ENCODE peak calls at places on chromosomes 2 and 18, in four cellular contexts. One of them, this sample, is unnamed.

GRCh38 chr18:50695431-50696176 is 124.2 kb downstream of the MRO start:
- DNase-seq in OCI-LY7: no peak
- DNase-seq in IMR-90: no peak
- DNase-seq in cardiac muscle cell: peak; percentile 71
- DNase-seq in this sample: no peak

GRCh38 chr18:22272242-22272641 is 102.9 kb downstream of the GATA6 start:
- DNase-seq in OCI-LY7: no peak
- DNase-seq in IMR-90: no peak
- DNase-seq in cardiac muscle cell: no peak
- DNase-seq in this sample: no peak

GRCh38 chr2:54763636-54764291 is 40.3 kb downstream of the EML6 start:
- DNase-seq in OCI-LY7: peak; percentile 40
- DNase-seq in IMR-90: no peak
- DNase-seq in cardiac muscle cell: no peak
- DNase-seq in this sample: no peak

GRCh38 chr2:156672569-156673270 is 236.5 kb downstream of the GPD2 start:
- DNase-seq in OCI-LY7: no peak
- DNase-seq in IMR-90: no peak
- DNase-seq in cardiac muscle cell: no peak
- DNase-seq in this sample: no peak

GRCh38 chr18:3852321-3852720 is 402.3 kb downstream of the TGIF1 start:
- DNase-seq in OCI-LY7: no peak
- DNase-seq in cardiac muscle cell: no peak
- DNase-seq in IMR-90: no peak
- DNase-seq in this sample: no peak

GRCh38 chr2:113117594-113118262 is 9.7 kb upstream of the IL1RN start:
- DNase-seq in cardiac muscle cell: no peak
- DNase-seq in IMR-90: peak; percentile 65
- DNase-seq in OCI-LY7: no peak
- DNase-seq in this sample: no peak

GRCh38 chr2:32838949-32839348 is 107.8 kb upstream of the LTBP1 start:
- DNase-seq in OCI-LY7: peak; percentile 66
- DNase-seq in IMR-90: no peak
- DNase-seq in cardiac muscle cell: no peak
- DNase-seq in this sample: no peak

GRCh38 chr2:26432856-26433255 is 31.1 kb downstream of the DRC1 start:
- DNase-seq in cardiac muscle cell: no peak
- DNase-seq in IMR-90: no peak
- DNase-seq in OCI-LY7: no peak
- DNase-seq in this sample: no peak

GRCh38 chr2:110896226-110896625 is 163.9 kb downstream of the ACOXL start:
- DNase-seq in cardiac muscle cell: no peak
- DNase-seq in IMR-90: no peak
- DNase-seq in OCI-LY7: no peak
- DNase-seq in this sample: no peak

GRCh38 chr2:85862426-85862825 is 26.4 kb downstream of the ST3GAL5 start:
- DNase-seq in OCI-LY7: no peak
- DNase-seq in cardiac muscle cell: no peak
- DNase-seq in IMR-90: peak; percentile 72
- DNase-seq in this sample: no peak

GRCh38 chr18:69718912-69719547 is 228.6 kb downstream of the CD226 start:
- DNase-seq in OCI-LY7: no peak
- DNase-seq in IMR-90: no peak
- DNase-seq in cardiac muscle cell: no peak
- DNase-seq in this sample: no peak

GRCh38 chr2:33784488-33784887 is 185.4 kb upstream of the FAM98A start:
- DNase-seq in OCI-LY7: no peak
- DNase-seq in cardiac muscle cell: no peak
- DNase-seq in IMR-90: no peak
- DNase-seq in this sample: no peak

GRCh38 chr2:178108176-178108575 is 4.1 kb upstream of the RBM45 start:
- DNase-seq in cardiac muscle cell: no peak
- DNase-seq in OCI-LY7: no peak
- DNase-seq in IMR-90: no peak
- DNase-seq in this sample: no peak

GRCh38 chr2:240140920-240141319 is 462 bp upstream of the OTOS start:
- DNase-seq in IMR-90: no peak
- DNase-seq in OCI-LY7: no peak
- DNase-seq in cardiac muscle cell: no peak
- DNase-seq in this sample: no peak

GRCh38 chr18:48263913-48264506 is 145.2 kb downstream of the ZBTB7C start:
- DNase-seq in cardiac muscle cell: no peak
- DNase-seq in IMR-90: no peak
- DNase-seq in OCI-LY7: no peak
- DNase-seq in this sample: no peak

GRCh38 chr2:160494243-160494642 is 636 bp upstream of the RBMS1 start:
- DNase-seq in IMR-90: no peak
- DNase-seq in OCI-LY7: no peak
- DNase-seq in cardiac muscle cell: peak; percentile 36
- DNase-seq in this sample: no peak

GRCh38 chr2:96098900-96099590 is 17.3 kb downstream of the ADRA2B start:
- DNase-seq in cardiac muscle cell: peak; percentile 59
- DNase-seq in IMR-90: no peak
- DNase-seq in OCI-LY7: no peak
- DNase-seq in this sample: no peak

GRCh38 chr2:208984376-208985100 is 439.3 kb upstream of the MAP2 start:
- DNase-seq in cardiac muscle cell: no peak
- DNase-seq in IMR-90: no peak
- DNase-seq in OCI-LY7: no peak
- DNase-seq in this sample: no peak

GRCh38 chr2:112031473-112031872 is 23.6 kb upstream of the TMEM87B start:
- DNase-seq in OCI-LY7: no peak
- DNase-seq in IMR-90: no peak
- DNase-seq in cardiac muscle cell: no peak
- DNase-seq in this sample: no peak
- H3K27ac ChIP-seq in OCI-LY7: no peak overlapping the region
- H3K27ac ChIP-seq in IMR-90: no peak overlapping the region
- H3K27ac ChIP-seq in cardiac muscle cell: peak overlapping the region; percentile 55
- H3K27ac ChIP-seq in this sample: no peak overlapping the region

GRCh38 chr2:237631029-237631785 is 3.8 kb downstream of the LRRFIP1 start:
- DNase-seq in OCI-LY7: peak; percentile 62
- DNase-seq in IMR-90: no peak
- DNase-seq in cardiac muscle cell: no peak
- DNase-seq in this sample: no peak
- H3K27ac ChIP-seq in OCI-LY7: no peak overlapping the region
- H3K27ac ChIP-seq in IMR-90: no peak overlapping the region
- H3K27ac ChIP-seq in cardiac muscle cell: no peak overlapping the region
- H3K27ac ChIP-seq in this sample: no peak overlapping the region

DNA sequence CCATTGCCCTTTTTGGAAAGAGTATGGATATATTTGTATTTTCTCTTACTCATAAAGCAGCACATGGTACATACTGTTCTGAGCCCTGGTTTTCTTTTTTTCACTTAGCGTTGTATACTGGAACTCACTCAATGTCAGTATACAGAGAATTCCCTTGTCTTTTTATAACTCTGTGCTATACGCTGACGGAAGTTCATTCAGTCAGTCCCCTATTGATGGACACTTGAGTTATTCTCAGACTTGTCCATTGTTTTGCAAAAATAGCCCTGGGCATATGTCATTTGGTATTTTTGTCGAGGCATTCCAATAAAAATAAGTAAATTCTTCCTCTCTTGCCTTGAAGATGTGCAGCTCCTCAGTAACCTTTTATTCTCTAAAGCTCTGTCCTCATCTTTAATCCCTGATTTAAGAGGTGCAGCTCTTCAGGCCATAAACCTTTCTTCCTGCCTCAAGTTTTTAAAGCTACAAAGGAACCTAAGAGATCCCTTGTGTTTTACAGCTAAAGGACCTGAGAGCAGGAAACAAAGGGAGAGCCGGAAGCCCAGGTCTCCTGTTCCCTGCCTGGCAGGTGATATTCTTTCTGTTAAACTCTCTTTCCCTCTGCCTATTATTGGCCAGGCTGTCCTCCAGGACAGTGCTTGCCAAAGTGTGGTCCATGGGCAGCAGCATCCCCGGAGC is 157.8 kb downstream of the NEDD4L start:
- DNase-seq in IMR-90: no peak
- DNase-seq in OCI-LY7: no peak
- DNase-seq in cardiac muscle cell: no peak
- DNase-seq in this sample: no peak
- H3K27ac ChIP-seq in IMR-90: no peak overlapping the region
- H3K27ac ChIP-seq in OCI-LY7: no peak overlapping the region
- H3K27ac ChIP-seq in cardiac muscle cell: no peak overlapping the region
- H3K27ac ChIP-seq in this sample: no peak overlapping the region

GRCh38 chr18:45355944-45356520 is 259.2 kb upstream of the SLC14A2 start:
- DNase-seq in IMR-90: no peak
- DNase-seq in cardiac muscle cell: no peak
- DNase-seq in OCI-LY7: no peak
- DNase-seq in this sample: no peak

GRCh38 chr18:45353530-45353929 is 261.7 kb upstream of the SLC14A2 start:
- DNase-seq in cardiac muscle cell: no peak
- DNase-seq in IMR-90: no peak
- DNase-seq in OCI-LY7: no peak
- DNase-seq in this sample: no peak

GRCh38 chr18:45348974-45349373 is 266.3 kb upstream of the SLC14A2 start:
- DNase-seq in OCI-LY7: no peak
- DNase-seq in cardiac muscle cell: no peak
- DNase-seq in IMR-90: no peak
- DNase-seq in this sample: no peak

GRCh38 chr18:45349447-45349846 is 265.8 kb upstream of the SLC14A2 start:
- DNase-seq in IMR-90: no peak
- DNase-seq in cardiac muscle cell: no peak
- DNase-seq in OCI-LY7: no peak
- DNase-seq in this sample: no peak

DNA sequence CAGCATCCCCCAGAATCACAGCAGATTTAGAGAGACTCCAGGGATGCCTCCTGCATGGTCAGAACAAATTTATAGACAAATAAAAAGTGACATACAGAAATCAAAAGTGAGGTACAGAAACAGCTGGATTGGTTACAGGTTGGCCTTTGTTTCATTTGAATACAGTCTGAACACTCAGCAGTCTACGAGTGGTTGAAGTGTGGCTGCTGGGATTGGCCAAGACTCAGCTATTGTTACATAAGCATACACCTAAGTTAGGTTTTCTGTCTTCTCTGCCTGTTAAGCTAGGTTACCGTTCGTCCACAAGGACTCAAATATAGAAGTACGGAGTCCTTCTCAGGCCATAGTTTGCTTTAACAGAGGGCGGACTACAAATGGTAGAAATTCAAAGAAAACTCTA is 262.4 kb upstream of the SLC14A2 start:
- DNase-seq in IMR-90: no peak
- DNase-seq in cardiac muscle cell: no peak
- DNase-seq in OCI-LY7: no peak
- DNase-seq in this sample: no peak
- H3K27ac ChIP-seq in IMR-90: no peak overlapping the region
- H3K27ac ChIP-seq in cardiac muscle cell: no peak overlapping the region
- H3K27ac ChIP-seq in OCI-LY7: no peak overlapping the region
- H3K27ac ChIP-seq in this sample: no peak overlapping the region

GRCh38 chr2:200365209-200365608 is 58.7 kb downstream of the SPATS2L start:
- DNase-seq in IMR-90: no peak
- DNase-seq in OCI-LY7: no peak
- DNase-seq in cardiac muscle cell: no peak
- DNase-seq in this sample: no peak

GRCh38 chr2:200362202-200362917 is 55.9 kb downstream of the SPATS2L start:
- DNase-seq in cardiac muscle cell: no peak
- DNase-seq in IMR-90: no peak
- DNase-seq in OCI-LY7: no peak
- DNase-seq in this sample: no peak

GRCh38 chr2:200363279-200363678 is 56.8 kb downstream of the SPATS2L start:
- DNase-seq in IMR-90: no peak
- DNase-seq in cardiac muscle cell: no peak
- DNase-seq in OCI-LY7: no peak
- DNase-seq in this sample: no peak

GRCh38 chr2:200364142-200364541 is 57.6 kb downstream of the SPATS2L start:
- DNase-seq in IMR-90: no peak
- DNase-seq in cardiac muscle cell: no peak
- DNase-seq in OCI-LY7: no peak
- DNase-seq in this sample: no peak

DNA sequence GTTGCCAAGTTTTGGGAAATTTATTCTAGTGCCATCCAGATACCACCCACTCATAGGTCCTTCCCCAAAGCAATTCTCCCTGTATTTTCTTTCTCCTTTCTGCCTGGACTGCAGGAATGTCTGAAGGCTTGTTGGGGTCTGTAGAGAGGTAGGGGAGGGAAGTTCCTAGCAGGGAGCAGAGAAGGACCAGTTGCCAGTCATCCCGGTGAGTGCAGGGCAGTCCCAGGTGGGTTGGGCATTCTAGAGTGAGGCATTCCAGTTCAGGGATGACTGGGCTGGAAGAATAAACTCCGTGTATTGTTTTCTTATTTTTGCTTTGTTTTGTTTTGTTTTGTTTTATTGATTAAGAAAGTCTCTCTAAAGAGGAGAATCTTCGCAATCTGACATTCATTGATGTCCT is 58.1 kb downstream of the SPATS2L start:
- DNase-seq in IMR-90: no peak
- DNase-seq in cardiac muscle cell: no peak
- DNase-seq in OCI-LY7: no peak
- DNase-seq in this sample: no peak
- H3K27ac ChIP-seq in IMR-90: no peak overlapping the region
- H3K27ac ChIP-seq in cardiac muscle cell: no peak overlapping the region
- H3K27ac ChIP-seq in OCI-LY7: no peak overlapping the region
- H3K27ac ChIP-seq in this sample: no peak overlapping the region

This sample was measured in SK-N-MC.